ENCODE peak calls at places on chromosomes 16 and 17, in seven cellular contexts. X, Z, U, T, N, B and L are unnamed samples.

GRCh38 chr17:63436523-63437110 is 9.5 kb downstream of the CYB561 start:
- DNase-seq in Z (no peak), B (no peak), T (peak), N (no peak), U (no peak), X (no peak), L (peak)

GRCh38 chr17:69723741-69724140 is 309.2 kb downstream of the MAP2K6 start:
- DNase-seq in Z (no peak), B (no peak), T (no peak), N (no peak), X (no peak), U (no peak), L (no peak)

GRCh38 chr16:54657058-54657708 is 273.5 kb upstream of the IRX5 start:
- DNase-seq in U (peak), T (no peak), B (no peak), Z (peak), X (no peak), N (no peak), L (peak)

GRCh38 chr16:85062728-85063336 is 35.2 kb downstream of the KIAA0513 start:
- DNase-seq in X (no peak), B (no peak), U (no peak), N (no peak), T (no peak), Z (no peak), L (no peak)

GRCh38 chr16:78665373-78665772 is 565.9 kb downstream of the WWOX start:
- DNase-seq in N (no peak), B (no peak), T (no peak), X (no peak), U (no peak), Z (no peak), L (no peak)

GRCh38 chr16:30903596-30903995 is 7.2 kb downstream of the CTF1 start:
- DNase-seq in N (peak), T (no peak), X (no peak), B (no peak), Z (no peak), U (peak), L (no peak)

GRCh38 chr17:3415610-3416009 is 4.4 kb downstream of the OR3A3 start:
- DNase-seq in T (no peak), N (no peak), Z (no peak), X (no peak), U (no peak), B (no peak), L (no peak)

GRCh38 chr16:72612271-72612670 is 435.7 kb downstream of the ZFHX3 start:
- DNase-seq in T (no peak), Z (no peak), B (peak), X (no peak), N (no peak), U (peak), L (no peak)

GRCh38 chr17:67620088-67620487 is 97.6 kb upstream of the NOL11 start:
- DNase-seq in U (no peak), B (no peak), X (no peak), N (no peak), T (no peak), Z (no peak), L (no peak)

GRCh38 chr17:17749025-17749772 is 67.9 kb downstream of the RAI1 start:
- DNase-seq in X (no peak), N (no peak), T (no peak), B (no peak), Z (no peak), U (peak), L (no peak)

GRCh38 chr16:55077231-55077630 is 146.6 kb downstream of the IRX5 start:
- DNase-seq in U (no peak), N (no peak), X (no peak), T (no peak), B (no peak), Z (no peak), L (no peak)

GRCh38 chr16:86925067-86925791 is 346.9 kb downstream of the FOXL1 start:
- DNase-seq in U (peak), Z (no peak), B (peak), T (peak), N (no peak), X (peak), L (no peak)

GRCh38 chr16:86927699-86928098 is 349.4 kb downstream of the FOXL1 start:
- DNase-seq in T (no peak), N (no peak), B (no peak), X (no peak), Z (no peak), U (no peak), L (no peak)

GRCh38 chr16:86926146-86926545 is 347.8 kb downstream of the FOXL1 start:
- DNase-seq in U (no peak), B (no peak), Z (no peak), T (no peak), N (no peak), X (no peak), L (no peak)

GRCh38 chr16:86928517-86929148 is 350.3 kb downstream of the FOXL1 start:
- DNase-seq in N (peak), Z (no peak), T (no peak), U (no peak), X (no peak), B (no peak), L (no peak)

DNA sequence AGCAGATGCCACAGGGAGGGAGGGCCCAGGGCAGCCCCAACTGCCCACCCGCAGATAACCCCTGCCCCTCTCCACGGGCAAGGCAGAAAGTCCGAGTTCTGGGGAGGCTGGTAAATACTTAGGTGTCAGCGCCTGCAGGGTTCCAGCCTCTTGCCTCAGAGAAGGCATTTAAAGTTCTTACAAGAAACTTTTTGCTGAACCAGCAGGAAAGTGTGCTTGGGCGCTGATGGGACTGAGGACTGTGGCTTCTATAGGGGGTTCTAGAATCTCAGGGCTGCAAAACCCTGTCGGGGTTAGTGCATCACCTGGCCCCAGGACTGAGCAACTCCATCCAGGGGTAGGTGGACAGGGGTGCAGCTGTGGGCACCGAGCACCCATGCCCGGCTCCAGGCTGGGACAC is 348.3 kb downstream of the FOXL1 start:
- DNase-seq in U (no peak), Z (no peak), B (no peak), N (no peak), T (no peak), X (no peak), L (no peak)
- TF ChIP-seq CTCF in U (no peak), Z (no peak), B (no peak), N (no peak), T (no peak), X (no peak), L (no peak)

DNA sequence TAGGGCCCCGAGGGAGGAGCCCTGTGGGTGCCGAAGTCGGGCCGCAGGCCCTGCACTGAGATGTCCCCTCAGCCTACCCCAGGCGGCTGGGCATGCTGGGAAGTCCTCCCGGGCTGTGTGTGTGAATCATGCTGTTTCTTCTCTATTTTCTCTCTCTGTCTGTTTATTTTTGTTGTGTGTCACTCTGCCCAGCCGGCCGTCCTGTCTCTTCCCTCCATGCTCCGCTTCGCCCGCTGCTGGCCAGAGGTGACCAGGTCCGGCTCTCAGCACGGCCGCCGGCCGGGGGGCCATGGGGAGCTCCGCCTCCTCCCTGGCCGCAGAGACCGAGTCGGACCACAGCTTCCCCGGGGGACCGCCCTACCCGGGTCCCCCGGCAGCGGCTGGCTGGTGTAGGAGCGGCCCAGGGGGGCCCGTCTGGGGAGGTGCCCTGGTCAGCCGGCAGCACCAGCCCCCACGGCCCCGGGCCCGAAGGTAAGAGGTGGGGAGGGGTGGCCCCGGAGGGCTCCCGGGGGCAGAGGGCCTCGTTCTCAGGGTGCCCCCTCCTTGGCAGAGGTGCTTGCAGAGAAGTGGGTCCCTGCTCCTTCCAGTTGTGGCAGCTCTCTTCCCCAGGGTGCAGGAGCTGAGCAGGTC is 12.5 kb downstream of the CAPN15 start:
- DNase-seq in T (no peak), U (no peak), B (peak), N (no peak), Z (no peak), X (peak), L (no peak)
- TF ChIP-seq CTCF in T (no peak), U (no peak), B (peak), N (no peak), Z (no peak), X (peak), L (no peak)

GRCh38 chr17:38969281-38969680 is 2.1 kb upstream of the FBXO47 start:
- DNase-seq in B (no peak), Z (no peak), U (no peak), N (no peak), X (no peak), T (no peak), L (no peak)

GRCh38 chr17:38970804-38971203 is 3.6 kb upstream of the FBXO47 start:
- DNase-seq in B (no peak), N (no peak), Z (no peak), U (no peak), T (no peak), X (no peak), L (no peak)

GRCh38 chr17:38970128-38970527 is 2.9 kb upstream of the FBXO47 start:
- DNase-seq in Z (no peak), N (no peak), B (no peak), X (no peak), U (no peak), T (no peak), L (no peak)

GRCh38 chr17:38967290-38967738 is at the start of gene FBXO47:
- DNase-seq in U (peak), Z (peak), X (peak), B (peak), N (peak), T (no peak), L (peak)
- TF ChIP-seq CTCF in U (no peak), Z (no peak), X (peak), B (no peak), N (no peak), T (no peak), L (no peak)

DNA sequence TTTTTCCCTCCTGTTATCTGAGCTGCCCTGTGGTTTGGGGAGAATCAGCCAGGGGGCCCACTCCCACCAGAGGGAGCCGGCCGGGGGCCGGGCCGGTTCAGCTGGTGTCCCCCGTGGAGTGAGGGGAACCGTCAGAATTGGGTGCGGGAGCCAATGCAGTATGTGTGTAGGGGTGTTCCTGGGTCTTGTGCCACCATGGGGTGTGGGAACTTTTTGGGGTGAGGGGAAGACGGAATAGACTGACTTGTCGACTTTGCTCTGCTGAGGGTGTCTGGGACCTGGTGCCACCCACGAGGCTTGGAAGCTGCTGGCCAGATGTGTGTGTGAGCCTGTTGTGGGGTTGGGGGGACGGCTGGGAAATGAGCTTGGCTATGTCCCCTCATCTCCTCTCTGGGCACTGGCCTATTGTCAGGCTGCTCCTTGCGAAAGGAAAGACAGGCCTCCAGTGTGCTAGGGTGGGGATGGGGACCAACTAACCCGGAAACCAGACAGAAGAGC is 9.9 kb downstream of the RARA start:
- DNase-seq in T (no peak), Z (no peak), X (no peak), U (no peak), B (no peak), N (no peak), L (no peak)
- TF ChIP-seq CTCF in T (peak), Z (no peak), X (peak), U (no peak), B (peak), N (no peak), L (no peak)

GRCh38 chr17:78839173-78839761 is 1.3 kb downstream of the USP36 start:
- DNase-seq in X (no peak), N (no peak), T (no peak), Z (no peak), U (no peak), B (peak), L (no peak)
- TF ChIP-seq CTCF in X (no peak), N (no peak), T (no peak), Z (no peak), U (no peak), B (no peak), L (no peak)